ENCODE peak calls at places on chromosomes 13 and 19, in eight cellular contexts. One of them, this sample, is unnamed.

GRCh38 chr13:77863037-77863630 is 55.5 kb downstream of the EDNRB start:
- DNase-seq in psoas muscle: no peak
- DNase-seq in stimulated activated CD8-positive, alpha-beta memory T cell treated with anti-CD3 and anti-CD28 coated beads, Interleukin-7, amount 100 ng/mL, for 1 hour: no peak
- DNase-seq in NCI-H1105 treated with DMSO at 0.1 percent for 48 hours: no peak
- DNase-seq in fibroblast of pulmonary artery: no peak
- DNase-seq in substantia nigra: no peak
- DNase-seq in ovary: no peak
- DNase-seq in heart left ventricle: no peak
- DNase-seq in this sample: no peak

GRCh38 chr13:108322206-108322824 is 52.8 kb downstream of the TNFSF13B start:
- DNase-seq in psoas muscle: no peak
- DNase-seq in stimulated activated CD8-positive, alpha-beta memory T cell treated with anti-CD3 and anti-CD28 coated beads, Interleukin-7, amount 100 ng/mL, for 1 hour: no peak
- DNase-seq in NCI-H1105 treated with DMSO at 0.1 percent for 48 hours: peak; percentile 78
- DNase-seq in fibroblast of pulmonary artery: peak; percentile 64
- DNase-seq in substantia nigra: no peak
- DNase-seq in ovary: no peak
- DNase-seq in heart left ventricle: no peak
- DNase-seq in this sample: no peak

GRCh38 chr13:38564751-38565150 is 122.1 kb upstream of the FREM2 start:
- DNase-seq in psoas muscle: no peak
- DNase-seq in stimulated activated CD8-positive, alpha-beta memory T cell treated with anti-CD3 and anti-CD28 coated beads, Interleukin-7, amount 100 ng/mL, for 1 hour: no peak
- DNase-seq in NCI-H1105 treated with DMSO at 0.1 percent for 48 hours: peak; percentile 9
- DNase-seq in fibroblast of pulmonary artery: no peak
- DNase-seq in substantia nigra: no peak
- DNase-seq in ovary: no peak
- DNase-seq in heart left ventricle: no peak
- DNase-seq in this sample: no peak

GRCh38 chr13:104098421-104098820 is 1032.2 kb upstream of the SLC10A2 start:
- DNase-seq in psoas muscle: no peak
- DNase-seq in stimulated activated CD8-positive, alpha-beta memory T cell treated with anti-CD3 and anti-CD28 coated beads, Interleukin-7, amount 100 ng/mL, for 1 hour: no peak
- DNase-seq in NCI-H1105 treated with DMSO at 0.1 percent for 48 hours: no peak
- DNase-seq in fibroblast of pulmonary artery: peak; percentile 7
- DNase-seq in substantia nigra: no peak
- DNase-seq in ovary: no peak
- DNase-seq in heart left ventricle: no peak
- DNase-seq in this sample: no peak

GRCh38 chr19:29672319-29672932 is 7.2 kb downstream of the PLEKHF1 start:
- DNase-seq in psoas muscle: no peak
- DNase-seq in stimulated activated CD8-positive, alpha-beta memory T cell treated with anti-CD3 and anti-CD28 coated beads, Interleukin-7, amount 100 ng/mL, for 1 hour: no peak
- DNase-seq in NCI-H1105 treated with DMSO at 0.1 percent for 48 hours: no peak
- DNase-seq in fibroblast of pulmonary artery: no peak
- DNase-seq in substantia nigra: no peak
- DNase-seq in ovary: no peak
- DNase-seq in heart left ventricle: no peak
- DNase-seq in this sample: no peak

GRCh38 chr13:112928958-112929777 is 39.8 kb upstream of the MCF2L start:
- DNase-seq in psoas muscle: no peak
- DNase-seq in stimulated activated CD8-positive, alpha-beta memory T cell treated with anti-CD3 and anti-CD28 coated beads, Interleukin-7, amount 100 ng/mL, for 1 hour: no peak
- DNase-seq in NCI-H1105 treated with DMSO at 0.1 percent for 48 hours: peak; percentile 78
- DNase-seq in fibroblast of pulmonary artery: peak; percentile 48
- DNase-seq in substantia nigra: no peak
- DNase-seq in ovary: peak; percentile 30
- DNase-seq in heart left ventricle: no peak
- DNase-seq in this sample: no peak

GRCh38 chr19:19900124-19900523 is 622 bp upstream of the ZNF93 start:
- DNase-seq in psoas muscle: no peak
- DNase-seq in stimulated activated CD8-positive, alpha-beta memory T cell treated with anti-CD3 and anti-CD28 coated beads, Interleukin-7, amount 100 ng/mL, for 1 hour: no peak
- DNase-seq in NCI-H1105 treated with DMSO at 0.1 percent for 48 hours: peak; percentile 62
- DNase-seq in fibroblast of pulmonary artery: peak; percentile 71
- DNase-seq in substantia nigra: no peak
- DNase-seq in ovary: no peak
- DNase-seq in heart left ventricle: no peak
- DNase-seq in this sample: no peak

GRCh38 chr19:46488551-46488950 is 7.1 kb downstream of the PNMA8B start:
- DNase-seq in psoas muscle: no peak
- DNase-seq in stimulated activated CD8-positive, alpha-beta memory T cell treated with anti-CD3 and anti-CD28 coated beads, Interleukin-7, amount 100 ng/mL, for 1 hour: no peak
- DNase-seq in NCI-H1105 treated with DMSO at 0.1 percent for 48 hours: no peak
- DNase-seq in fibroblast of pulmonary artery: no peak
- DNase-seq in substantia nigra: no peak
- DNase-seq in ovary: no peak
- DNase-seq in heart left ventricle: no peak
- DNase-seq in this sample: no peak

GRCh38 chr19:36169084-36169760 is 17.0 kb upstream of the COX7A1 start:
- DNase-seq in psoas muscle: no peak
- DNase-seq in stimulated activated CD8-positive, alpha-beta memory T cell treated with anti-CD3 and anti-CD28 coated beads, Interleukin-7, amount 100 ng/mL, for 1 hour: no peak
- DNase-seq in NCI-H1105 treated with DMSO at 0.1 percent for 48 hours: peak; percentile 95
- DNase-seq in fibroblast of pulmonary artery: no peak
- DNase-seq in substantia nigra: no peak
- DNase-seq in ovary: no peak
- DNase-seq in heart left ventricle: no peak
- DNase-seq in this sample: no peak

GRCh38 chr19:46180701-46181385 is 32.8 kb downstream of the IGFL2 start:
- DNase-seq in psoas muscle: no peak
- DNase-seq in stimulated activated CD8-positive, alpha-beta memory T cell treated with anti-CD3 and anti-CD28 coated beads, Interleukin-7, amount 100 ng/mL, for 1 hour: no peak
- DNase-seq in NCI-H1105 treated with DMSO at 0.1 percent for 48 hours: no peak
- DNase-seq in fibroblast of pulmonary artery: no peak
- DNase-seq in substantia nigra: no peak
- DNase-seq in ovary: no peak
- DNase-seq in heart left ventricle: no peak
- DNase-seq in this sample: no peak

GRCh38 chr13:26348966-26349365 is 95.0 kb downstream of the CDK8 start:
- DNase-seq in psoas muscle: no peak
- DNase-seq in stimulated activated CD8-positive, alpha-beta memory T cell treated with anti-CD3 and anti-CD28 coated beads, Interleukin-7, amount 100 ng/mL, for 1 hour: no peak
- DNase-seq in NCI-H1105 treated with DMSO at 0.1 percent for 48 hours: no peak
- DNase-seq in fibroblast of pulmonary artery: no peak
- DNase-seq in substantia nigra: no peak
- DNase-seq in ovary: no peak
- DNase-seq in heart left ventricle: no peak
- DNase-seq in this sample: no peak

This sample was measured in testis.